ENCODE peak calls at places on chromosomes 12 and 14, in seven cellular contexts. W is right lobe of liver, V is HCT116, N is lung, H is tibial artery, A is colonic mucosa, T is stomach. P is an unnamed sample. For H3K4me1, the result is how much of the 10 kb centered on the place peaks cover.

GRCh38 chr12:52695039-52695438 is 8.3 kb downstream of the KRT77 start:
- DNase-seq in W (no peak), V (no peak), N (no peak), H (no peak), A (no peak), T (no peak), P (no peak)

GRCh38 chr12:30753233-30753632 is 1.5 kb downstream of the CAPRIN2 start:
- DNase-seq in W (no peak), V (no peak), N (no peak), H (no peak), A (no peak), T (no peak), P (no peak)

GRCh38 chr12:108479364-108480070 is 35.6 kb upstream of the FICD start:
- DNase-seq in W (no peak), V (no peak), N (no peak), H (no peak), A (no peak), T (no peak), P (no peak)

GRCh38 chr12:68796399-68796798 is 11.6 kb upstream of the MDM2 start:
- DNase-seq in W (no peak), V (no peak), N (no peak), H (no peak), A (no peak), T (no peak), P (no peak)

GRCh38 chr12:31589896-31590729 is 823 bp downstream of the DENND5B start:
- DNase-seq in W (peak), V (peak), N (peak), H (peak), A (peak), T (peak), P (peak)

GRCh38 chr12:88860846-88861245 is 280.6 kb upstream of the KITLG start:
- DNase-seq in W (no peak), V (no peak), N (no peak), H (no peak), A (no peak), T (no peak), P (no peak)

GRCh38 chr12:48459259-48459658 is 13.1 kb upstream of the ANP32D start:
- DNase-seq in W (no peak), V (no peak), N (no peak), H (no peak), A (no peak), T (no peak), P (no peak)

GRCh38 chr12:119940881-119941280 is 48.2 kb upstream of the BICDL1 start:
- DNase-seq in W (no peak), V (peak), N (no peak), H (no peak), A (peak), T (no peak), P (no peak)

GRCh38 chr12:19430988-19431387 is 8.3 kb upstream of the AEBP2 start:
- DNase-seq in W (no peak), V (no peak), N (no peak), H (no peak), A (no peak), T (no peak), P (no peak)

GRCh38 chr14:40393143-40393542 is 960.9 kb upstream of the FBXO33 start:
- DNase-seq in W (no peak), V (no peak), N (no peak), H (no peak), A (no peak), T (no peak), P (no peak)

GRCh38 chr14:68573126-68573525 is 219.7 kb downstream of the ZFP36L1 start:
- DNase-seq in W (no peak), V (no peak), N (no peak), H (no peak), A (no peak), T (no peak), P (no peak)

GRCh38 chr14:68576496-68577244 is 216.2 kb downstream of the ZFP36L1 start:
- DNase-seq in W (no peak), V (peak), N (no peak), H (no peak), A (no peak), T (no peak), P (no peak)

GRCh38 chr14:68574461-68574860 is 218.4 kb downstream of the ZFP36L1 start:
- DNase-seq in W (no peak), V (no peak), N (no peak), H (no peak), A (no peak), T (no peak), P (no peak)

GRCh38 chr14:68576031-68576430 is 216.8 kb downstream of the ZFP36L1 start:
- DNase-seq in W (no peak), V (no peak), N (no peak), H (no peak), A (no peak), T (no peak), P (no peak)

GRCh38 chr14:68574906-68575305 is 218.0 kb downstream of the ZFP36L1 start:
- DNase-seq in W (no peak), V (no peak), N (no peak), H (no peak), A (no peak), T (no peak), P (no peak)
- H3K4me1 ChIP-seq in W (under half), V (half or more), N (under half), H (under half), A (under half), T (under half), P (under half)

GRCh38 chr14:53151867-53152626 is 1.1 kb downstream of the DDHD1 start:
- DNase-seq in W (peak), V (peak), N (peak), H (peak), A (peak), T (peak), P (peak)
- TF ChIP-seq CTCF in W (no peak), V (peak), N (no peak), H (no peak), A (no peak), T (no peak), P (no peak)

GRCh38 chr14:56197150-56197549 is 78.9 kb downstream of the PELI2 start:
- DNase-seq in W (no peak), V (no peak), N (no peak), H (no peak), A (no peak), T (no peak), P (no peak)
- H3K4me1 ChIP-seq in W (under half), V (under half), N (under half), H (under half), A (under half), T (under half), P (under half)

DNA sequence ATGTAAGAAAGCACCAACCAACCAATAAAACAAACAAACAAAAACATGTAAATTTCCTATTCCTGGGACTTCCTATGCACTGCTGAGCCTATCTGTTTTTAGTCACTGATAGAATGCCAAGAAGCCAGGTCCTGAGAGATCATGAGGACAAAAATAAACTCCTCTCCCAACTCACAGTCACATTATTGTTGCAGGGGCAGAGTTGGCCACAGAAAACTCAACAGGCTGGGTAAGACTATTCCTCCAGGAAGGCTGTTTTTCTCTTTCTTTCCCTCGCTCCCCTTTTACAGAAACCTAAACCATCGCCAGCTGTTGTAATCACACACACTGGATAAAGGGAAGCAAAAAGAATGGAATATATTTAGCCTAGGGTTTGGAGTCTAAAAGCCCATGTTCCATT is 55.8 kb upstream of the METAP2 start:
- DNase-seq in W (no peak), V (no peak), N (no peak), H (no peak), A (no peak), T (no peak), P (no peak)
- TF ChIP-seq CTCF in W (no peak), V (no peak), N (no peak), H (no peak), A (no peak), T (no peak), P (no peak)

DNA sequence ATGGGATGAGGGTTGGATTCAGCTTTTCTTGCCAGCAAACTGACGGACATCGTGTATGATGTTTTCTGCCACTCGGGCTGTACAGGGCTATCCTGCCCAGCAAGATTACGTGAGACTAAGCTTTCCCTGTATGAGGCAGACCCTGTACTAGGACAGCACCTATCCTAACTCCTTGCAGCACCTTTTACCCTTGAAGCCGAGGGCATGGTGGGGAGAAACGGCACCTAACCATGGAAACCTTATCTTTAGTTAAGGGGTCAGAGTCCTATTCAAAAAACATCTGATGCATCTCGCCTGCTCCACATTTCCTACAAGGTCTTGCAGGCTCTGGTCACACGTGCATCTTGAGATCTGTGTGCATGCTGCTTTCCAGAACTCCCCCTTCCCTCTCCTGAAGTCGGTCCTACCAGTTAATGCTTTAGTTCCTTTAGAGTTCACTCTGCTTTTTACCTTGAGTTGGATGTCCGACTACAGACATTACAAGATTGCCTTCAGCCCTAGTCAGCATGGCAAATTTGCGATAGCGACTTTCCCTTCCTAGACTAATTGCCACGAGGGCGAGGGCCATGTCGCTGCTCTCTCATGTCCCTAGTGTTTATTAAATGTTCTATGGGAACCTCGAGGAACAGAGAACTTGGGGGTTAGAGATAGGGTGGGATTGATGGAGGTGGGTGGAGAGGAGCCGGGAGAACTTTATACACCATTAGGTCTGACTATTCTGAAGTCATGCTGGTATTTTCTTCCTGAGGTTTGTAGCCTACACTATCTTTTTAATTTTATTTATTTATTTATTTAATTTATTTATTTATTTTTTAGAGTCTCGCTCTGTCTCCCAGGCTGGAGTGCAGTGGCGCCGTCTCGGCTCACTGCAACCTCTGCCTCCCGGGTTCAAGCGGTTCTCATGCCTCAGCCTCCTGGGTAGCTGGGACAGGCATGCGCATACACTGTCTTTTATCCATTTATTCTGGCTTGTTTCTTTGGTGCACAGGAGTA is 6.6 kb downstream of the RAN start:
- DNase-seq in W (no peak), V (no peak), N (no peak), H (no peak), A (no peak), T (no peak), P (no peak)
- H3K4me1 ChIP-seq in W (under half), V (under half), N (under half), H (under half), A (under half), T (under half), P (under half)

DNA sequence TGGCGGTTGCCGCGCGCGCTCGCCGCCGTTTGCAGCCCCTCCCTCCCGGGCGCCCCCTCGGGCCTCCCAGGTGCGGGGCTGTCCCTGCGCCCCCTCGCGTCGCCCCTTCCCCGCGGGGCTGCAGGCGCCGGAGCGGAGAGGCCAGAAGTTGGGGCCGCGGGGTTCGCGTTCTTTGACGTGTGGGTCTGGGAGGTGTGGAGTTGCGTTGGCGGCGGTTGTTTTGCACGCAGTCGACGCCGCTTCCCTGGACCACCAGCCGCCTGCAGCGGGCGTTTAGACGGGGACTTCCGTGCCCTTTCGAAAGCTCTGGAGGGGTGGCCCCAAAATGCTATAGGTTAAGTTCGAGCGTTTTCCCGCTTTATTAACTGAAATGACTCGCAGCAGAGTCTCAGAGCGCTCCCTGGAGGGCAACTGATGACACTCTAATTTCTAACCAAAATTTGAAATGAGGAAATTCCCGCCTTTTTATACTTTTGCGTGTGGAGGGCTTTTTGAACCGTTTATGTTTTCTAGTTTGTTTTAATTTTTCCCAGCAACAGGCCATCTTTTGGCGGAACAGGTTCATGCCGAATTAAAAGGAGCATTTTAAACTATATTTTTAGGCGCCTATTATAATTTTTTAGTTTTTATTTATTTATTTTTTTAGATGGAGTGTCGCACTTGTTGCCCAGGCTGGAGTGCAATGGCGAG is 939 bp downstream of the TMPO start:
- DNase-seq in W (peak), V (peak), N (peak), H (peak), A (peak), T (peak), P (peak)
- TF ChIP-seq CTCF in W (peak), V (peak), N (peak), H (peak), A (peak), T (no peak), P (peak)

GRCh38 chr12:7934560-7935463 is 1.2 kb downstream of the SLC2A3 start:
- DNase-seq in W (peak), V (no peak), N (no peak), H (no peak), A (no peak), T (no peak), P (no peak)

GRCh38 chr12:7933255-7933726 is 2.7 kb downstream of the SLC2A3 start:
- DNase-seq in W (peak), V (peak), N (peak), H (peak), A (peak), T (peak), P (peak)

GRCh38 chr12:7934153-7934552 is 1.8 kb downstream of the SLC2A3 start:
- DNase-seq in W (peak), V (no peak), N (no peak), H (no peak), A (no peak), T (no peak), P (no peak)

GRCh38 chr12:7927470-7927869 is 8.5 kb downstream of the SLC2A3 start:
- DNase-seq in W (peak), V (no peak), N (no peak), H (no peak), A (no peak), T (no peak), P (no peak)

DNA sequence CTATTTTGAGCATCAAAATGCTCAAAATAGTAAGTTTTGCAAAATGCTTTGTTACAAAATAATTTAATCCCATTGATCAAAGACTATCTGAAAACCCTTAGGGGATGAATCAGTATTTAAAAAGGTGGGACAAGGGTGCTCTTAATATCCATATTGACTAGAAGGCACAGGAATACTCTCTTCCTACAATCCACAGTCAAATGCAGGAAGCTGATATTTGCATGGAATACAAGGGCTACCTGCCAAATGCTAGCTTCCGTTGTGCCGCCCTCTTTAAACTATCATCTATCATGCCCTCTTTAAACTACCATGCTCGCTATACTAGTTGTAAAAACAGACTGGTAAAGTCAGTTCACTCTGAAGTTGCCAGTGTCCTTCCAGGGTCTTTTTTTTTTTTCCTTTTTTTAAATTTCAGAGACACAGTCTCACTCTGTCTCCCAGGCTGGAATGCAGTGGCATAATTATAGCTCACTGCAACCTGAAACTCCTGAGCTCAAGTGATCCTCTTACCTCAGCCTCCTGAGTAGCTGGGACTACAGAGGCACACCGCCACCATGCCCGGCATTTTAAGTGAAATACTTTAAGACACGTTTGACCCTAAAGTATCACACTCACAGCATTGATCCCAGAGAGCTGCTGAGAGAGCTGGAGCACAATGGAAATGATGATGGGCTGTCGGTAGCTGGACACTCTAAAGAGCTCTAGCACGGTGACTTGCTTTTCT is 6.8 kb downstream of the SLC2A3 start:
- DNase-seq in W (no peak), V (no peak), N (no peak), H (no peak), A (no peak), T (no peak), P (no peak)
- H3K4me1 ChIP-seq in W (under half), V (under half), N (under half), H (under half), A (under half), T (under half), P (under half)

DNA sequence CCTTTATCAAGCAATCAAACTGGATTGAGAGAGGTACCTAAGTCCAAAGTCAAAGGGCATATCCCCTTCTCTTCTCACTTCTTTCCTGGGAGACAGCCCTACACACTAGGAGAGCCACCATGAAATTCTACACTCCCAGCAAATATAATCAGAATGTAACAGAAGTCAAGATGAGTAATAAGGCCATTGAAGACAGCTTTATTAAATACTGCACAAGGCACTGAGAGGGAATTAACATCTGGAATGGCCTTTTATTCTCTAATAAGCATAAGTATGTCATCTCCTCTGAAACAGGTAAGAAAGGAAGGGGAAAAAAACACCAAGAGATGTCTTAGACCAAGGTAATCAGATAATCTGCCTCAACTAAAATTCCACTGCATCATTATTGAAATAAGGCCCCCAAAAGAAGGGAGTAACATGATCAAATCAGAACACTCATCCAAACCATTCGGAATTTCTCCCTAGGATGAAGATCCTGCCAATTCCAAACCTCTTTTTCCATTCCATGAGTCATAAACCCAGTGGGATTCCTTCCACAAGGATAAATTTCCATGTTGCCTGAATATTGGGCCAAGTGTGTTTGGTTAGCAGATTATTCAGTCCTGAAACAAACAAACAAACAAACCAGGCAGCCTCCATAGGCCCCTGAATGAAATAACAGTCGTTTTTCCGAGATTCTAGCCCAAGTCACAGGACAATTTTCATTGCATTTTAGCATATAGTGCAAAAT is 19.9 kb downstream of the SLC35F4 start:
- DNase-seq in W (no peak), V (no peak), N (no peak), H (no peak), A (no peak), T (no peak), P (no peak)
- TF ChIP-seq CTCF in W (no peak), V (no peak), N (no peak), H (no peak), A (no peak), T (no peak), P (no peak)

GRCh38 chr14:99597911-99598600 is 6.0 kb downstream of the CCDC85C start:
- DNase-seq in W (no peak), V (no peak), N (no peak), H (no peak), A (no peak), T (no peak), P (no peak)

GRCh38 chr14:99595524-99595923 is 8.5 kb downstream of the CCDC85C start:
- DNase-seq in W (no peak), V (no peak), N (no peak), H (no peak), A (peak), T (no peak), P (no peak)

GRCh38 chr14:99596071-99596627 is 7.9 kb downstream of the CCDC85C start:
- DNase-seq in W (no peak), V (no peak), N (peak), H (no peak), A (peak), T (peak), P (peak)

GRCh38 chr14:99595034-99595433 is 9.0 kb downstream of the CCDC85C start:
- DNase-seq in W (no peak), V (no peak), N (no peak), H (no peak), A (no peak), T (no peak), P (no peak)

DNA sequence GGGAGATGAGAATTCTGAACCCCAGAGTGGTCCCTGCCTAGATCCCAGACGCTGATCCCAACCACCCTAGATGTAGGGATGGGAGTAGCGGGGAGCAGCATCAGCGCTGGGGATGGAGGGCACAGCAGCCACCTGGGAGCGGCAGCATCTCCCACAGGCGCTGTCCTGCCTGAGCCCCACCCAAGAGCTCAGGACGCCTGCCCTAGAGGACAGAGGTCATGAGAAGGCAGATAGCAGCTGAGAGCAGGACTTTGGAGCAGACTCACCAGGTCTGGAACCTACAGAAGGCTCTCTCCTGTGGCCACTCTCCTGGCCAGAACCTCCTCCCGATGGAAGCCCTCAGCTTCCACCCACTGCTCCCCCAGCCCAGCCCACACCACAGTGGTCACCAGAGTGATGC is 7.2 kb downstream of the CCDC85C start:
- DNase-seq in W (peak), V (no peak), N (no peak), H (no peak), A (peak), T (no peak), P (peak)
- H3K4me1 ChIP-seq in W (under half), V (under half), N (half or more), H (under half), A (under half), T (half or more), P (half or more)